ENCODE peak calls at places on chromosome 17, in five cellular contexts. O is GM23338, Q is neural progenitor cell, H is PC-3, I is HCT116. Z is an unnamed sample.

GRCh38 chr17:30170415-30170987 is 53.9 kb downstream of the NSRP1 start:
- DNase-seq in O (no peak), Q (no peak), H (peak), I (no peak), Z (no peak)

GRCh38 chr17:34586346-34586846 is 7.0 kb downstream of the TMEM132E start:
- DNase-seq in O (no peak), Q (no peak), H (no peak), I (no peak), Z (no peak)

GRCh38 chr17:19508327-19508867 is 25.3 kb upstream of the SLC47A1 start:
- DNase-seq in O (peak), Q (peak), H (no peak), I (no peak), Z (peak)

GRCh38 chr17:27536781-27537180 is 80.5 kb downstream of the KSR1 start:
- DNase-seq in O (no peak), Q (no peak), H (no peak), I (no peak), Z (no peak)

GRCh38 chr17:6413073-6413472 is 21.8 kb downstream of the AIPL1 start:
- DNase-seq in O (peak), Q (peak), H (peak), I (peak), Z (peak)

GRCh38 chr17:14784997-14785696 is 480.0 kb downstream of the PMP22 start:
- DNase-seq in O (peak), Q (no peak), H (peak), I (no peak), Z (peak)

GRCh38 chr17:1484060-1484535 is 8.4 kb downstream of the MYO1C start:
- DNase-seq in O (peak), Q (no peak), H (no peak), I (no peak), Z (no peak)

GRCh38 chr17:57853695-57854094 is 3.9 kb upstream of the MRPS23 start:
- DNase-seq in O (no peak), Q (no peak), H (no peak), I (no peak), Z (no peak)

GRCh38 chr17:31678431-31678830 is 180.6 kb downstream of the COPRS start:
- DNase-seq in O (no peak), Q (no peak), H (peak), I (no peak), Z (no peak)

GRCh38 chr17:1958134-1958881 is 66.8 kb downstream of the RTN4RL1 start:
- DNase-seq in O (no peak), Q (no peak), H (no peak), I (no peak), Z (no peak)

GRCh38 chr17:50529849-50530248 is 2.7 kb upstream of the EPN3 start:
- DNase-seq in O (no peak), Q (no peak), H (no peak), I (no peak), Z (no peak)

GRCh38 chr17:50524838-50525237 is 7.7 kb upstream of the EPN3 start:
- DNase-seq in O (no peak), Q (no peak), H (no peak), I (no peak), Z (no peak)

GRCh38 chr17:50523208-50523607 is 9.3 kb upstream of the EPN3 start:
- DNase-seq in O (no peak), Q (no peak), H (no peak), I (no peak), Z (no peak)

GRCh38 chr17:50527949-50528474 is 4.5 kb upstream of the EPN3 start:
- DNase-seq in O (no peak), Q (no peak), H (no peak), I (no peak), Z (no peak)

DNA sequence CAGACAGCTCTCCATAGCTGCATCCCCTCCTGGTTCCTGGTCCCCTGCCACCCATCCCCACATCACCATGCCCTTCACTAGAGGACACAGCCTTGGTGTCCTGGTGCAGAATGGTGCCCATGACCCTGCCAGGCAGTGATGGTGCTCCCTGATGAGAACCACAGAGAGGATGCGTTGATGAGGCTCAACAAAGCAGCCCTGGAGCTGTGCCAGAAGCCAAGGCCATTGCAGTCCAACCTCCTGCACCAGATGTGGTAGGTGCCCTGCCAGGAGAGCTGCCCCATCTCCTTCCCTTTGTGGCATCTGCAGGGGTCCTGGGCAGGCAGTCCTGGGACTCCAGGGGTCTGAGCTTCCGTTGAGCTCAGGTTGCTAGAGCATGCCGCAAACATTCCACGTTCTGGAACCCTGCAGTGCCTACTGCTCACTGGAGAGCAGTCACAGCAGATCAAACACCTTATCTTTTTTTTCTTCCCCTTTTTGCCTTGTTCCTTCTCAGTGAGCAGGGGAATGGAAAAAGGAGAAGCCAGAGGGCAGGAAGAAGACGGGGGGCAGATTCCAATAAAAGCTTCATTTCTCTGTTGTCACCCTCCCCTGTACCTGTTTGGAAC is 5.3 kb upstream of the EPN3 start:
- DNase-seq in O (no peak), Q (no peak), H (no peak), I (no peak), Z (no peak)
- TF ChIP-seq EZH2phosphoT487 in O (no peak), Q (no peak), H (no peak), I (no peak), Z (no peak)

GRCh38 chr17:41511130-41511529 is 5.7 kb upstream of the KRT13 start:
- DNase-seq in O (no peak), Q (peak), H (no peak), I (no peak), Z (peak)
- TF ChIP-seq CTCF in O (no peak), Q (no peak), H (no peak), I (no peak), Z (no peak)

GRCh38 chr17:76545918-76546555 is 6.2 kb downstream of the PRCD start:
- DNase-seq in O (peak), Q (no peak), H (no peak), I (no peak), Z (no peak)

GRCh38 chr17:76548378-76549214 is 8.8 kb downstream of the PRCD start:
- DNase-seq in O (peak), Q (no peak), H (no peak), I (no peak), Z (no peak)

GRCh38 chr17:76547642-76548202 is 7.9 kb downstream of the PRCD start:
- DNase-seq in O (no peak), Q (no peak), H (no peak), I (no peak), Z (no peak)

GRCh38 chr17:76546556-76547182 is 6.8 kb downstream of the PRCD start:
- DNase-seq in O (peak), Q (no peak), H (peak), I (no peak), Z (no peak)

DNA sequence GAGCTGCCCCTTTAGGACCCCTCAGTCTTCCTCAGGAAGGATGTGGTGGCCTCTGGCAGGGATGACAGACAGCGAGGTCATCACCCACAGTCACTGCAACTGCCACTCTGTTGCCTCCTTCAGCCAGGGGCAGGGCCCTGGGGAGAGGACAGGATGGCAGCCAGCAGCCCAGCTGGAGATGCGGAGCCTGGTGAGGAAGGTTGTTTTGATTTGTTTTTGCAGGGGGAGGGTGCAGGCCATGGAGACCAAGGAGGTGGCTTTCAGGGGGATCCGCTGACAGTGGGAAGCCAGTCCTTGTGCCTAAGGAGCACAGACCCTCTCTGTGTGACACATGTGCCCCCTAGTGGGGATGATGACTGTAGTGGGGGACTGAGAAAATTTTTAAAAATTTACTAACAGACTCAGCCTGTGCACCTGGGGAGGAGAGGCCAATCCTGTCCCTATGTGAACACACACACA is 7.4 kb downstream of the PRCD start:
- DNase-seq in O (peak), Q (peak), H (peak), I (no peak), Z (peak)
- H3K4me3 ChIP-seq in O (no peak), Q (no peak), H (peak), I (no peak), Z (no peak)

DNA sequence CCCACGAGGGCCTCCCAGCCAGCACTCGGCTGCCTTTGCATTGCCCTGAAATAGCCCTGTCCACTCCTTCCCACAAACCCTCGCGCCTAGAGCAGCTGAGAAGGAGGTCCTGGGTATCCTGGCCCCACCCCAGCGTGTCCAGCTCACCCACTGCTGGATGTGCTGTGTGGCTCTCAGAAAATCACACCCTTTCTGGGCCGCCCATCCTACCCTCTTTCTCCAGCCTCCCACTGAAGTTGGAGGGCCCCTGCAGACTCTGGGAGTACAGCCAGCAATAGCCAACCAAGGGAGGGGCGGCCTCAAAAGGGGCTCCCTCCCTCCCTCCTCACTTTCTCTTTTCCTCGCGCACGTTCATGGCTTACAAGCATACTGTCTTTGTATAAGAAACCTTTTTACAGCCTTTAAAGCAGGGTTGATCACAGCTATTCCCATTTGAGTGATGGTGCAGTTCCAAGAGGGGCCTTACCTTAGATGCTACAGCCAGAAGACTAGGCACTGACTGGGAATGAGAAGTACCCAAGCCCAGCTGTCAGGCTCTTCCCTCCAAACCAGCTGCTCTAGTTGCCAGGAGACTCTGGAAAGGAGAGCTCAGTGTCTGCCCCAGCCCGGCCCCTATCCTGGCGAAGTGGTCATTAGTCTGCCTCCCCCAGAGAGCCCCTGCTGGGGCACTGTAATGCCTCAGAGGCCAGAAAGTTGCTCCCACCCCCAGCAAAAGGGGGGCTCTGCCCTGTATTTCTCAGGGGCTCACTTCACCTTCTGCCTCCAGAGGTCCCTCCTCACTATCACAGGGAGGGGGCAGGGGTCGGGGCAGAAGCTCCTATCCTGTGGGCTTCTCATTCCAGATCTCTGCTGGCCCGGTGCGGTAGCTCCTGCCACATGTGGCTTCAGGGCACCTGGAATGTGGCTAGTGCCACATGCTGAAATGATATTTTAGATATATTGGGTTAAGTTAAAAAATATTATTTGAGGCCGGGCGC is 38.1 kb downstream of the DCAKD start:
- DNase-seq in O (peak), Q (peak), H (no peak), I (no peak), Z (peak)
- TF ChIP-seq EZH2phosphoT487 in O (no peak), Q (no peak), H (no peak), I (no peak), Z (no peak)

GRCh38 chr17:45016823-45017222 is 34.6 kb downstream of the DCAKD start:
- DNase-seq in O (peak), Q (peak), H (peak), I (no peak), Z (no peak)
- TF ChIP-seq CTCF in O (peak), Q (peak), H (peak), I (peak), Z (no peak)

GRCh38 chr17:10384175-10384574 is 11.4 kb upstream of the MYH13 start:
- DNase-seq in O (peak), Q (peak), H (no peak), I (no peak), Z (no peak)
- H3K4me3 ChIP-seq in O (no peak), Q (no peak), H (no peak), I (no peak), Z (no peak)

DNA sequence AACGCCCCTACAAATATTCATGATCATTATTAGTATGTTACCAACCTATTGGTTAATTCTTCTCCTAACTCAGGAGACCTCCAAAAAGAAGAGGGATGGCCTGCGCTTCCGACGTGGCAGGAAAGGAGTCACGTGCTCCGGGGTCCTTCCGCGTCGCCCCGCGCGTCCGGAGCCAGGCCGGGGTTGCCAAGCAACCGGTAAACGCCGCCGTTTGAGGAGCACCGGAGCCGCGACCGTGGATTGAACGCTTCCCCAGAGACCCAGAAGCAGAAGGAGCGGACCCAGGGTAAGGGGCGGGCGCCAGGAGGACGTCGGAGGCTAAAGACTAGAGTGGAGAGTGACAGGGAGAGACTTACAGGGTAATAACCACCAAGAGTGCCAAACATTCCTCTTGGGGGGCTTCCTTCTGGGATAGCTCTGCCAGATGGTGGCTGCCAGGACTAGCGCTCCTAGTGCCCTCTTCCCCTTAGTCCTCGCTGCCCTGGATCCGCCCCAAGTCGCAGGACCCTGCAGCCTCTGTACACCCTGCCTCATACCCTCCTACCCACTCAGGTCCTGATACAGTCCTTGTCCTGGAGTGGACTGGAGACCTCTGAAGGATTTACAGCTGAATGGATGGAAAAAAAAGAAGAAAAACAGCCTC is at the start of gene DNAI2:
- DNase-seq in O (peak), Q (peak), H (no peak), I (no peak), Z (no peak)
- TF ChIP-seq EZH2phosphoT487 in O (no peak), Q (no peak), H (no peak), I (no peak), Z (no peak)

GRCh38 chr17:77372444-77373297 is 231.9 kb downstream of the SEC14L1 start:
- DNase-seq in O (peak), Q (peak), H (no peak), I (no peak), Z (peak)

GRCh38 chr17:77375526-77375916 is 234.8 kb downstream of the SEC14L1 start:
- DNase-seq in O (no peak), Q (no peak), H (no peak), I (no peak), Z (no peak)

GRCh38 chr17:77375108-77375507 is 234.3 kb downstream of the SEC14L1 start:
- DNase-seq in O (no peak), Q (peak), H (no peak), I (no peak), Z (no peak)

GRCh38 chr17:77373298-77374169 is 232.8 kb downstream of the SEC14L1 start:
- DNase-seq in O (peak), Q (peak), H (no peak), I (no peak), Z (peak)

DNA sequence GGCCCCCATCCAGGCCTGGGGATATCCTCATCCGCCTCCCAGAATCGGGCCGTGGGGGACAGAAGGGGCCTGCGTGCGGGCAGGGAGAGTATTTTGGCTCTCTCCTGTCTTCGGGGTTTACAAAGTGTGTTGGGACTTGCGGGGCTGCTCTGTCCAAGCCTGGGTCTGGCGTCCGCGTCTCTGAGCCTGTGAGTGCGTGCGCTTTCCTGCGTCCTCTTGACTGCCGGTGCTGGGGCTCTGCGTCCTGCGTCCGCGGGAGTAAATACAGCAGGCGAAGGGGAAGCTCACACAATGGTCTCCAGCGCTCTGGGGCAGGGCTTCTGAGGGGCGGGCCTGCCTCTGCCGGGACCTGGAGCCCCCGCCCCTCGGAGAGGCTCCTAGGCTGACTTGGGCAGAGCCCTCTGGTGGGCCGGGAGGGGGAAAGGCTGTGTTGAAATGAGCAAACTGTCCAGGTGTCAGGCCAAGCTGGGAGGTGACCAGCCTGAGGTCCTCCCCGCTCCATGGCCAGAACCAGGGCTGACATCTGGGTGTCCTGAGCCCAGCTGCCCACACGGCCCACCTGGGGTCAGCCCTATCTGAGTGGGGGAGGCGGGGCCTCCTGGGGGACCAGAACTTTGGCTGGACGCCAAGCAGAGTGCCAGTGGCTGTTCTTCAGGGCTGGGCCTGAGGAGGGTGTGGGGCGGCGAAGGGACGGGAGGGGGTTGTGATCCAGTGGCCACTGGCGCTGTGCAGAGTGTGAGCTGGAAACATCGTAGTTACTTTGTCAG is 233.6 kb downstream of the SEC14L1 start:
- DNase-seq in O (peak), Q (peak), H (no peak), I (no peak), Z (peak)
- TF ChIP-seq CTCF in O (no peak), Q (peak), H (no peak), I (no peak), Z (peak)

GRCh38 chr17:41308251-41308917 is 725 bp downstream of the KRTAP16-1 start:
- DNase-seq in O (no peak), Q (no peak), H (no peak), I (no peak), Z (no peak)
- H3K4me3 ChIP-seq in O (no peak), Q (no peak), H (no peak), I (no peak), Z (no peak)

Z was measured in hepatocyte.